ENCODE peak calls at places on chromosomes 5 and 9, in seven cellular contexts. R is NCI-H82, S is ELF-1, B is ACHN, G is dorsolateral prefrontal cortex, K is foreskin keratinocyte, C is amniotic stem cell. P is an unnamed sample.

GRCh38 chr5:177100714-177101121 is 14.0 kb downstream of the FGFR4 start:
- DNase-seq in R (no peak), S (no peak), B (no peak), G (no peak), K (no peak), C (no peak), P (peak)

GRCh38 chr9:93209097-93209496 is 25.2 kb downstream of the WNK2 start:
- DNase-seq in R (no peak), S (no peak), B (no peak), G (no peak), K (no peak), C (no peak), P (no peak)

GRCh38 chr5:65721050-65721774 is 697 bp downstream of the SGTB start:
- DNase-seq in R (peak), S (peak), B (peak), G (peak), K (peak), C (peak), P (peak)

GRCh38 chr9:88578486-88579362 is 43.7 kb downstream of the NXNL2 start:
- DNase-seq in R (peak), S (peak), B (peak), G (peak), K (peak), C (peak), P (peak)

GRCh38 chr9:20980713-20981481 is 50.5 kb downstream of the HACD4 start:
- DNase-seq in R (no peak), S (no peak), B (no peak), G (no peak), K (peak), C (peak), P (peak)

GRCh38 chr5:74143724-74144330 is 496.7 kb downstream of the ENC1 start:
- DNase-seq in R (peak), S (no peak), B (no peak), G (peak), K (no peak), C (no peak), P (no peak)

GRCh38 chr5:92518318-92518913 is 1062.6 kb downstream of the NR2F1-AS1 start:
- DNase-seq in R (peak), S (peak), B (peak), G (no peak), K (peak), C (no peak), P (peak)

GRCh38 chr5:180873628-180874520 is 12.8 kb upstream of the ZFP62 start:
- DNase-seq in R (peak), S (peak), B (no peak), G (peak), K (no peak), C (no peak), P (peak)

GRCh38 chr9:77386187-77386586 is 208.9 kb downstream of the VPS13A start:
- DNase-seq in R (no peak), S (no peak), B (no peak), G (no peak), K (no peak), C (no peak), P (peak)

GRCh38 chr5:16889972-16890519 is 46.0 kb downstream of the MYO10 start:
- DNase-seq in R (no peak), S (no peak), B (no peak), G (no peak), K (peak), C (no peak), P (peak)

GRCh38 chr9:6000955-6001354 is 14.5 kb downstream of the RANBP6 start:
- DNase-seq in R (peak), S (no peak), B (no peak), G (no peak), K (no peak), C (no peak), P (no peak)

GRCh38 chr5:134552301-134552700 is 26.8 kb downstream of the JADE2 start:
- DNase-seq in R (no peak), S (no peak), B (peak), G (no peak), K (peak), C (peak), P (peak)

GRCh38 chr5:133467325-133467700 is 145.0 kb downstream of the FSTL4 start:
- DNase-seq in R (no peak), S (no peak), B (no peak), G (no peak), K (no peak), C (no peak), P (no peak)

GRCh38 chr5:55821731-55822512 is 29.2 kb upstream of the IL31RA start:
- DNase-seq in R (no peak), S (peak), B (peak), G (no peak), K (no peak), C (no peak), P (no peak)

GRCh38 chr5:83564069-83564749 is 92.7 kb downstream of the VCAN start:
- DNase-seq in R (peak), S (no peak), B (peak), G (no peak), K (no peak), C (no peak), P (peak)

P was measured in M059J.